ENCODE peak calls at places on chromosome 11, in four cellular contexts. I is psoas muscle, U is A549, J is GM23338. N is an unnamed sample.

GRCh38 chr11:15886866-15887265 is 469.5 kb downstream of the SOX6 start:
- DNase-seq in I (no peak), U (no peak), J (no peak), N (no peak)

GRCh38 chr11:102367364-102367763 is 20.4 kb downstream of the BIRC2 start:
- DNase-seq in I (no peak), U (peak; percentile 29), J (no peak), N (no peak)

GRCh38 chr11:15655552-15655951 is 540.8 kb downstream of the INSC start:
- DNase-seq in I (no peak), U (no peak), J (no peak), N (no peak)

GRCh38 chr11:131486937-131487336 is 116.5 kb downstream of the NTM start:
- DNase-seq in I (no peak), U (no peak), J (no peak), N (no peak)

GRCh38 chr11:8671242-8671641 is 11.2 kb downstream of the TRIM66 start:
- DNase-seq in I (peak; percentile 55), U (peak; percentile 48), J (peak; percentile 94), N (no peak)

GRCh38 chr11:85628771-85629341 is 463 bp downstream of the TMEM126B start:
- DNase-seq in I (no peak), U (no peak), J (peak; percentile 8), N (no peak)

GRCh38 chr11:14643697-14644395 is at the start of gene PDE3B:
- DNase-seq in I (peak; percentile 77), U (peak; percentile 83), J (peak; percentile 91), N (peak; percentile 86)

GRCh38 chr11:70705930-70706329 is 307.6 kb downstream of the CTTN start:
- DNase-seq in I (peak; percentile 35), U (no peak), J (no peak), N (no peak)

GRCh38 chr11:65111537-65112225 is at the start of gene TM7SF2:
- DNase-seq in I (peak; percentile 97), U (peak; percentile 95), J (peak; percentile 99), N (peak; percentile 98)

GRCh38 chr11:124839051-124839971 is 25.9 kb upstream of the ROBO3 start:
- DNase-seq in I (peak; percentile 49), U (no peak), J (peak; percentile 59), N (no peak)

GRCh38 chr11:57321996-57322880 is 2.5 kb downstream of the TNKS1BP1 start:
- DNase-seq in I (peak; percentile 94), U (peak; percentile 95), J (peak; percentile 86), N (no peak)

GRCh38 chr11:17314232-17314547 is 37.4 kb upstream of the NCR3LG1 start:
- DNase-seq in I (no peak), U (no peak), J (no peak), N (no peak)

GRCh38 chr11:8721740-8722139 is 39.1 kb downstream of the RPL27A start:
- DNase-seq in I (no peak), U (no peak), J (no peak), N (no peak)

GRCh38 chr11:101862410-101863233 is 52.2 kb upstream of the CEP126 start:
- DNase-seq in I (no peak), U (peak; percentile 74), J (peak; percentile 79), N (no peak)

GRCh38 chr11:69102732-69103615 is 52.8 kb upstream of the SMIM38 start:
- DNase-seq in I (peak; percentile 45), U (no peak), J (peak; percentile 28), N (no peak)
- TF ChIP-seq CTCF in I (no peak), U (peak; percentile 46), J (peak; percentile 29), N (no peak)

GRCh38 chr11:44333271-44334218 is 23.6 kb upstream of the ALX4 start:
- DNase-seq in I (no peak), U (peak; percentile 43), J (no peak), N (no peak)
- TF ChIP-seq CTCF in I (no peak), U (no peak), J (no peak), N (no peak)

DNA sequence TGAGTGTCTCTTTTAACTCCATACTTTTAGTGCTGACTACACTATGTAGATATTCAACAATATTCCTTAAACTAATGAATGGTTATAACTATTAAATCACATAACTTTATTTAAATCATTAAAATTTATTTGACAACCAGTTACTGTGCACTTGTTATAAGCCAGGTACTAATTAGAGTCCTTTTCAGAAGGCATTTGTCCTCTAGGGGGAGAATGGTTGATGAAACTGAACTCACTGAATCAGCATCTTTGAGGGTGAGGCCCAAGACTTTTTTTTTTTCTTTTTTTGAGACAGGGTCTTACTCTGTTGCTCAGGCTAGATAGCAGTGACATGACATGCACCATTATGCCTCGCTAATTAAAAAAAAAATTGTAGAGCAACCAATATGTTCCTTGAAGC is 515.6 kb upstream of the CCDC90B start:
- DNase-seq in I (no peak), U (no peak), J (peak; percentile 64), N (no peak)
- TF ChIP-seq CTCF in I (no peak), U (no peak), J (peak; percentile 60), N (no peak)

GRCh38 chr11:114293201-114293711 is 2.9 kb upstream of the NNMT start:
- DNase-seq in I (no peak), U (no peak), J (no peak), N (no peak)
- TF ChIP-seq CTCF in I (no peak), U (no peak), J (no peak), N (no peak)